ENCODE peak calls at places on chromosomes 11 and 22, in five cellular contexts. P is WTC11, N is H1, W is K562, F is HepG2. Q is an unnamed sample.

GRCh38 chr11:123255909-123256308 is 60.9 kb upstream of the CLMP start:
- DNase-seq in N (no peak), W (no peak), P (peak; percentile 25), F (no peak), Q (peak; percentile 68)

GRCh38 chr11:10429526-10429925 is 25.5 kb upstream of the AMPD3 start:
- DNase-seq in P (no peak), F (no peak), W (no peak), N (no peak), Q (no peak)

GRCh38 chr11:106133529-106133928 is 56.1 kb downstream of the AASDHPPT start:
- DNase-seq in N (no peak), P (no peak), F (no peak), W (peak; percentile 4), Q (peak; percentile 28)

GRCh38 chr11:114297806-114298700 is 1.9 kb downstream of the NNMT start:
- DNase-seq in F (no peak), N (no peak), W (peak; percentile 48), P (no peak), Q (no peak)

GRCh38 chr22:22103078-22103593 is 120.5 kb upstream of the TOP3B start:
- DNase-seq in N (no peak), W (peak; percentile 86), F (no peak), P (peak; percentile 69), Q (peak; percentile 72)

GRCh38 chr11:850777-851762 is 8.4 kb downstream of the TSPAN4 start:
- DNase-seq in F (no peak), P (peak; percentile 71), N (no peak), W (peak; percentile 52), Q (peak; percentile 73)

GRCh38 chr11:35183526-35183925 is 44.6 kb downstream of the CD44 start:
- DNase-seq in N (no peak), P (no peak), W (no peak), F (no peak), Q (no peak)

GRCh38 chr11:125976156-125976555 is 30.3 kb downstream of the VSIG10L2 start:
- DNase-seq in F (no peak), W (no peak), N (no peak), P (no peak), Q (no peak)

GRCh38 chr11:64239662-64240466 is 1.0 kb upstream of the FKBP2 start:
- DNase-seq in F (no peak), P (no peak), W (peak; percentile 64), N (no peak), Q (no peak)

GRCh38 chr22:30362632-30363281 is 6.0 kb downstream of the CCDC157 start:
- DNase-seq in W (peak; percentile 60), F (no peak), N (no peak), P (peak; percentile 67), Q (peak; percentile 81)

GRCh38 chr11:57644748-57645715 is 4.7 kb downstream of the YPEL4 start:
- DNase-seq in F (peak; percentile 69), P (peak; percentile 96), N (no peak), W (peak; percentile 87), Q (peak; percentile 97)

GRCh38 chr11:74641905-74642304 is 49.5 kb downstream of the POLD3 start:
- DNase-seq in F (no peak), N (no peak), W (peak; percentile 36), P (no peak), Q (no peak)

DNA sequence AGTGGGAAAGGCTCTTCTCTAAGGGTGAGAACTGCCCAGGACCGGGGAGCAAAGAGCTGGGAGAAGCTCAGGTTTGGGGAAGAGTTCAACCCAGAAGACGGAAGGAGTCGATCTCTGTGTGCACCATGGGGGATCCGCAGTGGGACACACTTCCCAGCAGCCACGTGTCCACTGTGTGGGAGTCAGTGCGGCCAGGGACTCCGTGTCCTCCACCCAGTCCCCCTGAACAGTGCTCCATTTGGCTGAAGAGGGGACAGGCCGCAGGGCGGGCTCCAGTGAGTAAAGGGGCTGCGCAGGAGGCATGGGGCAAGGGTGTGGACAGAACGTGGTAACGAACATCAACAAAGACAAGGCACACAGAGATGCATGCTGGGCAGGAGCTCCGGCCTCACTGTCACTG is 367.1 kb downstream of the SHANK2 start:
- DNase-seq in W (no peak), N (no peak), F (no peak), P (no peak), Q (no peak)
- TF ChIP-seq CREB1 in W (no peak), N (no peak), F (no peak), P (no peak), Q (no peak)

GRCh38 chr11:32334822-32335221 is 100.5 kb downstream of the WT1 start:
- DNase-seq in F (peak; percentile 45), N (no peak), W (peak; percentile 60), P (peak; percentile 82), Q (peak; percentile 73)
- TF ChIP-seq CREB1 in F (no peak), N (peak; percentile 66), W (no peak), P (no peak), Q (no peak)

DNA sequence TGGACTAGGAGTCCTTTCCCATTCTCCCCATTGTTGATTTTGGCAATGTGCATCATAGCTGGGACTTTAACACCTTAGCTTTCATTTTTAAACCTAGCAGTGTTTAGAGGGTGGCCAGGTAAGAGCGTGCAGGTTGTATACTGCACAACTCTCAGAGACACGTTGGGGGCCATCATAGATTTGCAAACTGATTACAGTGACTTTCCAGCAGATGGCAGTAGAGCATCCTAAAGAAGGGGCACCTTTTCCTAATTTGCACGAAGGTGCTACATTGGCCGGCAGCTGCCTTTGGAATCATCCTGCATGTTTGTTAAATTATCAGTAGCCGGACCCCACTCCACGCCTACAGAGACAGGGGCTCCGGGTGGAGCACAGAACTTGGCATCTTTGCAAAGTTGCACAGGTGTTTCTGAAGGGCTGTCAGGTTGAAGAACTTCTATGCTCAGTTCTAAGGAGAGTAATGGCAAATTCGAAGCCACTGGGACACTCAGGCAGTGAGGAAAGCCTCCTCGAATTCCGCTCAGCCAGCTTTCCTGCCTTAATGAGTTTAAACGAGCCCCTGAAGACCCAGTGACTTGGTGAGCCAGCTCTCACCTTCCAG is 7.7 kb downstream of the LHFPL7 start:
- DNase-seq in P (peak; percentile 27), W (peak; percentile 42), N (no peak), F (peak; percentile 49), Q (peak; percentile 94)
- TF ChIP-seq CREB1 in P (no peak), W (no peak), N (peak; percentile 24), F (no peak), Q (no peak)

GRCh38 chr11:44303401-44303938 is 6.5 kb downstream of the ALX4 start:
- DNase-seq in N (no peak), F (no peak), W (no peak), P (no peak), Q (no peak)

GRCh38 chr11:44298862-44299261 is 11.1 kb downstream of the ALX4 start:
- DNase-seq in P (no peak), W (peak; percentile 19), F (no peak), N (no peak), Q (no peak)

GRCh38 chr11:44304091-44305084 is 5.6 kb downstream of the ALX4 start:
- DNase-seq in N (no peak), F (no peak), W (no peak), P (peak; percentile 47), Q (peak; percentile 73)

GRCh38 chr11:44301856-44302231 is 8.1 kb downstream of the ALX4 start:
- DNase-seq in W (peak; percentile 33), P (no peak), N (no peak), F (no peak), Q (no peak)

GRCh38 chr11:44300881-44301855 is 8.8 kb downstream of the ALX4 start:
- DNase-seq in P (no peak), N (no peak), W (no peak), F (no peak), Q (no peak)
- TF ChIP-seq CREB1 in P (no peak), N (no peak), W (no peak), F (no peak), Q (no peak)

Q was measured in GM23338.